ENCODE peak calls at places on chromosomes 6 and 20, in four cellular contexts. I is H1, H is neuronal stem cell, T is trophoblast cell. N is an unnamed sample.

GRCh38 chr20:36162272-36162966 is 7.9 kb downstream of the EPB41L1 start:
- DNase-seq in I (no peak), H (no peak), T (no peak), N (no peak)

GRCh38 chr20:62080249-62080993 is 14.7 kb upstream of the TAF4 start:
- DNase-seq in I (no peak), H (no peak), T (no peak), N (no peak)

GRCh38 chr6:31776961-31777666 is at the start of gene VWA7:
- DNase-seq in I (no peak), H (no peak), T (peak), N (peak)

GRCh38 chr6:25411316-25411961 is 132.3 kb downstream of the CARMIL1 start:
- DNase-seq in I (no peak), H (no peak), T (no peak), N (no peak)

GRCh38 chr6:11848852-11849731 is 70.5 kb upstream of the ADTRP start:
- DNase-seq in I (no peak), H (no peak), T (no peak), N (no peak)

GRCh38 chr6:27871919-27872633 is 40.1 kb downstream of the OR2B2 start:
- DNase-seq in I (no peak), H (peak), T (peak), N (peak)

GRCh38 chr6:4368649-4369048 is 233.3 kb upstream of the ECI2 start:
- DNase-seq in I (no peak), H (no peak), T (no peak), N (no peak)

GRCh38 chr6:84065718-84066290 is 32.2 kb downstream of the MRAP2 start:
- DNase-seq in I (no peak), H (no peak), T (no peak), N (no peak)

GRCh38 chr6:134512946-134513345 is 195.0 kb upstream of the SGK1 start:
- DNase-seq in I (no peak), H (no peak), T (no peak), N (no peak)

GRCh38 chr6:128712898-128713297 is 170.0 kb upstream of the LAMA2 start:
- DNase-seq in I (no peak), H (no peak), T (no peak), N (peak)

GRCh38 chr6:90537027-90537426 is 49.8 kb downstream of the MAP3K7 start:
- DNase-seq in I (no peak), H (no peak), T (no peak), N (peak)

GRCh38 chr20:10469599-10469998 is 34.5 kb downstream of the SLX4IP start:
- DNase-seq in I (peak), H (peak), T (peak), N (peak)

GRCh38 chr20:63361507-63362425 is 617 bp upstream of the CHRNA4 start:
- DNase-seq in I (no peak), H (no peak), T (no peak), N (no peak)

GRCh38 chr20:59743767-59744485 is 139.6 kb downstream of the PHACTR3 start:
- DNase-seq in I (no peak), H (no peak), T (no peak), N (no peak)

GRCh38 chr20:49575551-49576060 is 7.7 kb upstream of the PTGIS start:
- DNase-seq in I (no peak), H (no peak), T (no peak), N (no peak)

GRCh38 chr6:63263456-63263855 is 52.2 kb downstream of the FKBP1C start:
- DNase-seq in I (no peak), H (no peak), T (no peak), N (no peak)

GRCh38 chr20:22462975-22463914 is 121.1 kb downstream of the FOXA2 start:
- DNase-seq in I (no peak), H (no peak), T (no peak), N (no peak)

GRCh38 chr20:62405108-62405980 is 1.7 kb downstream of the CABLES2 start:
- DNase-seq in I (no peak), H (no peak), T (peak), N (peak)

GRCh38 chr20:44576297-44576696 is 6.1 kb upstream of the PKIG start:
- DNase-seq in I (no peak), H (no peak), T (peak), N (peak)

GRCh38 chr6:32940656-32941411 is at the start of gene HLA-DMB:
- DNase-seq in I (no peak), H (peak), T (peak), N (peak)

GRCh38 chr6:40654828-40655227 is 67.7 kb upstream of the LRFN2 start:
- DNase-seq in I (no peak), H (no peak), T (no peak), N (no peak)

GRCh38 chr20:5168582-5169396 is 42.0 kb downstream of the CDS2 start:
- DNase-seq in I (no peak), H (no peak), T (no peak), N (peak)

GRCh38 chr20:49661560-49662329 is 51.9 kb downstream of the B4GALT5 start:
- DNase-seq in I (no peak), H (no peak), T (no peak), N (no peak)

GRCh38 chr20:52473171-52473570 is 281.6 kb upstream of the ZFP64 start:
- DNase-seq in I (no peak), H (no peak), T (no peak), N (no peak)

GRCh38 chr6:130019796-130020105 is 1.4 kb downstream of the L3MBTL3 start:
- DNase-seq in I (no peak), H (no peak), T (no peak), N (no peak)

GRCh38 chr6:44269921-44270525 is at the start of gene TMEM151B:
- DNase-seq in I (no peak), H (no peak), T (no peak), N (no peak)

GRCh38 chr20:17992224-17992637 is 23.4 kb downstream of the MGME1 start:
- DNase-seq in I (no peak), H (no peak), T (no peak), N (no peak)

GRCh38 chr20:33518071-33518470 is 28.2 kb downstream of the CBFA2T2 start:
- DNase-seq in I (peak), H (no peak), T (no peak), N (peak)

GRCh38 chr6:52544325-52545022 is 32.4 kb downstream of the TRAM2 start:
- DNase-seq in I (no peak), H (no peak), T (no peak), N (no peak)
- H2BK12ac ChIP-seq in I (peak), H (no peak), T (peak), N (peak)

DNA sequence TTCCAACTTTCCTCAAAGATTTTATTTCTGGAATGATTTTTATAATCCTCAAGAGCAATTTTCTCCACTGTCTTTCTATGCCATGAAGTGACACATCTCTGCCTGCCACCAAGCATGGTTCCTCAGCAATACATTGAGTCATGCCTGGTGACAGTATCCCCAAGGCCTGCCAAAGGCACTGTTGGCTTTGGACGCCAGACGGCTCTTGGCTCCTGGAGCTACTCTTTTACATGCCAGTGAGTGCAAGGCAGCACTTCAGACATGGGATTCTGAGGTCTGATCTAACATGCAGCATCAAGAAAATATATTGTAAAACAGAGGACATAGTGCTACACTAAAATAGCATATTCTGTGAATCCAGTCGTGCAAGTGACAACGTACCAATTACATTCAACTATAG is 20.1 kb upstream of the PLEKHG1 start:
- DNase-seq in I (no peak), H (no peak), T (no peak), N (no peak)
- H3K4me3 ChIP-seq in I (no peak), H (no peak), T (no peak), N (no peak)

DNA sequence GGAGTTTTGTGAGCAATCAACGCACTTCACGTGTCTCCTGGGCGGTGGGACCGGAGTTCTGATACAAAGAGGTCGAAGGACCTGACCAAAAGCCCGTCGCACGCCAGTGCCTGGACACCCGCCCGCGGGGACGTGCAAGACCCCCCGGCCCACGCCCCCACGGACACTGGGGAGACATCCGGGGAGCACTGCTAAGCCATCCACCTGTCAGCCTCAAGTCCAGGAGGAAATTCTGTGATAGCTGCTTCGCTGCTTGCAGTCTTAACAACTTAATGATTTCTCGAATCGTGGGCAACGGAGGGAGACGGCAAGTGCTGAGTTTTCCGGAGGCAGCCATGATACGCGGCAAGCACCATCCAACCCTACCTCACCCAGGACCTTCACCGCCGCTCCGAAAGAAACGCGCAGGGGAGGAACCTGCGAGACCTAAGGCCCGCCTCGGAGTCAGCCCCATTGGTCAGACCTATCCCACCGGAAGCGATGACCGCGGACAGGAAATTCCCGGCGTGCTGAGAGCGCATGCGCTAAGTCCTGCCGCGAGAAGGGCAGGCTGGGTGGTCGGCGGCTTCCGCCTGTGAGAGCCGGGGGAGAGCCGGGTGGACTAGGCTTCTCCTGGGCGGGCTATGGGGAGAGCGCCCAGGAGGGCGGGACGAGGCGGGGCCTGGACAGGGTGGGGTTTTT is at the start of gene TFB1M:
- DNase-seq in I (peak), H (peak), T (peak), N (peak)
- H2BK12ac ChIP-seq in I (no peak), H (no peak), T (no peak), N (peak)

DNA sequence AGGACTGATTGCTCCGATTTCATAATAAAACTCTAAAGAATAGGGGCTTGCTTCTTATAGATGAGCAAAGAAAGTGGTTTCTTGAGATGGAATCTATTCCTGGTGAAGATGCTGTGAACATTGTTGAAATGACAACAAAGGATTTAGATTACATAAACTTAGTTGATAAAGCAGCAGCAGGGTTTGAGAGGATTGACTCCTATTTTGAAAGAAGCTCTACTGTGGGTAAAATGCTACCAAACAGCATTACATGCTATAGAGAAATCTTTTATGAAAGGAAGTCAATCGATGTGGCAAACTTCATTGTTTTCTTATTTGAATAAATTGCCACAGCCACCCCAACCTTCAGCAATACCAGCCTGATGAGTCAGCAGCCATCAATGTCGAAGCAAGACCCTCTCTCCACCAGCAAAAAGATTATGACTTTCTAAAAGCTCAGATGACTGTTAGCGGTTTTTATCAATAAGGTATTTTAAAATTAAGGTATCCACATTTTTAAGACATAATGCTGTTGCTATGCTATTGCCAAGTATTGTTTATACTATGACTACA is 12.7 kb upstream of the MTRF1L start:
- DNase-seq in I (no peak), H (no peak), T (no peak), N (no peak)
- H3K4me3 ChIP-seq in I (no peak), H (no peak), T (no peak), N (no peak)

DNA sequence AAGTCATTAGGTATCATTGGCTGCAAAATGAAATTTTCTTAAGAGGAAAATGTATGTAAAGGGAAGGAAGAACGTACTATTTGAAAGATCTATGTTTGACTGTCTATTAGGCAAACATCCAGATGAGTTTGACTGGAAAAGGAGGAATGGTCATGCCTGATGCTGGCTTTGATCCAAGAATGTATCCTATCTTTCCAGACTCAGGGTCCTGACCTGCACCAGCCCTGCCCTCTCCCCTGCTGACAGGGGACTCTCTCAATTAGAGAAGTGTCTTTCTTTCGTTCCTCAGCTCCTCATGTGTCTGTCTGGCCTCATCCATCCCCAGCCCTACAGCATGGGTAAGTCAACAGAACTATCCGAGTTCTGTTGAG is 21.9 kb upstream of the SH3BGRL2 start:
- DNase-seq in I (no peak), H (no peak), T (no peak), N (no peak)
- H2BK12ac ChIP-seq in I (no peak), H (no peak), T (no peak), N (no peak)

GRCh38 chr20:46237221-46237620 is 71.1 kb downstream of the CDH22 start:
- DNase-seq in I (no peak), H (no peak), T (no peak), N (no peak)
- H3K4me3 ChIP-seq in I (peak), H (no peak), T (no peak), N (no peak)